ENCODE peak calls at places on chromosomes 12 and 14, in seven cellular contexts. One of them, this sample, is unnamed.

GRCh38 chr12:66397574-66397973 is 95.3 kb downstream of the HELB start:
- DNase-seq in H1: no peak
- DNase-seq in GM12878: no peak
- DNase-seq in GM12892: no peak
- DNase-seq in K562: no peak
- DNase-seq in SK-N-SH: no peak
- DNase-seq in HepG2: no peak
- DNase-seq in this sample: no peak

GRCh38 chr12:10140001-10140400 is 10.0 kb upstream of the CLEC7A start:
- DNase-seq in GM12878: peak; percentile 48
- DNase-seq in GM12892: no peak
- DNase-seq in H1: no peak
- DNase-seq in HepG2: peak; percentile 35
- DNase-seq in SK-N-SH: peak; percentile 10
- DNase-seq in K562: no peak
- DNase-seq in this sample: no peak

GRCh38 chr12:12704593-12705230 is 8.7 kb upstream of the GPR19 start:
- DNase-seq in GM12892: no peak
- DNase-seq in SK-N-SH: peak; percentile 78
- DNase-seq in HepG2: peak; percentile 92
- DNase-seq in K562: peak; percentile 69
- DNase-seq in H1: no peak
- DNase-seq in GM12878: no peak
- DNase-seq in this sample: no peak

GRCh38 chr12:95634622-95635621 is 83.6 kb upstream of the USP44 start:
- DNase-seq in SK-N-SH: no peak
- DNase-seq in K562: no peak
- DNase-seq in GM12878: no peak
- DNase-seq in HepG2: peak; percentile 82
- DNase-seq in GM12892: no peak
- DNase-seq in H1: no peak
- DNase-seq in this sample: no peak

GRCh38 chr14:65832431-65833253 is 420.1 kb downstream of the FUT8 start:
- DNase-seq in GM12892: no peak
- DNase-seq in K562: no peak
- DNase-seq in GM12878: no peak
- DNase-seq in HepG2: peak; percentile 5
- DNase-seq in H1: no peak
- DNase-seq in SK-N-SH: peak; percentile 32
- DNase-seq in this sample: no peak

GRCh38 chr14:104112609-104113571 is 25.5 kb upstream of the KIF26A start:
- DNase-seq in GM12892: no peak
- DNase-seq in K562: no peak
- DNase-seq in SK-N-SH: peak; percentile 29
- DNase-seq in GM12878: no peak
- DNase-seq in H1: peak; percentile 39
- DNase-seq in HepG2: no peak
- DNase-seq in this sample: no peak

GRCh38 chr14:70354204-70354603 is 5.3 kb downstream of the COX16 start:
- DNase-seq in K562: no peak
- DNase-seq in SK-N-SH: no peak
- DNase-seq in GM12892: no peak
- DNase-seq in H1: no peak
- DNase-seq in GM12878: no peak
- DNase-seq in HepG2: no peak
- DNase-seq in this sample: no peak

GRCh38 chr12:2372735-2373134 is 319.9 kb downstream of the CACNA1C start:
- DNase-seq in K562: no peak
- DNase-seq in HepG2: no peak
- DNase-seq in GM12878: no peak
- DNase-seq in SK-N-SH: no peak
- DNase-seq in GM12892: no peak
- DNase-seq in H1: no peak
- DNase-seq in this sample: no peak

GRCh38 chr14:39339003-39339402 is 93.2 kb downstream of the FBXO33 start:
- DNase-seq in GM12878: no peak
- DNase-seq in GM12892: no peak
- DNase-seq in K562: peak; percentile 5
- DNase-seq in HepG2: peak; percentile 50
- DNase-seq in SK-N-SH: no peak
- DNase-seq in H1: peak; percentile 50
- DNase-seq in this sample: no peak

GRCh38 chr12:29569392-29569791 is 71.9 kb upstream of the OVCH1 start:
- DNase-seq in HepG2: no peak
- DNase-seq in GM12892: no peak
- DNase-seq in K562: no peak
- DNase-seq in H1: no peak
- DNase-seq in SK-N-SH: no peak
- DNase-seq in GM12878: no peak
- DNase-seq in this sample: no peak
- TF ChIP-seq TAF1 in HepG2: no peak
- TF ChIP-seq TAF1 in GM12892: no peak
- TF ChIP-seq TAF1 in K562: no peak
- TF ChIP-seq TAF1 in H1: no peak
- TF ChIP-seq TAF1 in SK-N-SH: no peak
- TF ChIP-seq TAF1 in GM12878: no peak
- TF ChIP-seq TAF1 in this sample: no peak

GRCh38 chr12:14775652-14776020 is 27.6 kb downstream of the WBP11 start:
- DNase-seq in GM12892: no peak
- DNase-seq in K562: no peak
- DNase-seq in GM12878: no peak
- DNase-seq in SK-N-SH: no peak
- DNase-seq in H1: no peak
- DNase-seq in HepG2: no peak
- DNase-seq in this sample: no peak
- TF ChIP-seq POLR2AphosphoS5 in GM12892: no peak
- TF ChIP-seq POLR2AphosphoS5 in K562: no peak
- TF ChIP-seq POLR2AphosphoS5 in GM12878: no peak
- TF ChIP-seq POLR2AphosphoS5 in SK-N-SH: no peak
- TF ChIP-seq POLR2AphosphoS5 in H1: no peak
- TF ChIP-seq POLR2AphosphoS5 in HepG2: no peak
- TF ChIP-seq POLR2AphosphoS5 in this sample: no peak

DNA sequence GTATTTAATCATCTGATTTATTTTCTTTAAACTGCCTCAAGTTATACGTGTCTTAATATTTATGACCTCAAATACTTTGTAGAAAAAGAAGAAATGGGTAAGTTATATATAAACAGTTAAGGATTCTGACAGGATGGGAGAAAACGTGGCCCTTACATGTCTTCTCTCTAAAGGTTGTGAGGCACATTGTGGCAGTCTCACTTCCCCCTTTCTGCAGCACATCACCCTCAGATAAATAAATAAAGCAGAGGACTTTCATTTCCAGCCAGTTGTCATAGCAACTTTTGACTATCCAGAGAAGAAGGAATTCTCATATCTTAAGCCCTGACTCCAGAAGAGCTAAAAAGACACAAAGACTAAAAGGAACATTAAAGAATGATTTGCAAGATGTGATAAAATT is 28.8 kb upstream of the CEP83 start:
- DNase-seq in GM12878: peak; percentile 56
- DNase-seq in K562: no peak
- DNase-seq in SK-N-SH: no peak
- DNase-seq in H1: no peak
- DNase-seq in GM12892: peak; percentile 23
- DNase-seq in HepG2: no peak
- DNase-seq in this sample: peak; percentile 20
- TF ChIP-seq TAF1 in GM12878: no peak
- TF ChIP-seq TAF1 in K562: no peak
- TF ChIP-seq TAF1 in SK-N-SH: no peak
- TF ChIP-seq TAF1 in H1: no peak
- TF ChIP-seq TAF1 in GM12892: no peak
- TF ChIP-seq TAF1 in HepG2: no peak
- TF ChIP-seq TAF1 in this sample: no peak

GRCh38 chr14:90891326-90891725 is 75.1 kb upstream of the TTC7B start:
- DNase-seq in GM12878: no peak
- DNase-seq in GM12892: no peak
- DNase-seq in HepG2: no peak
- DNase-seq in K562: no peak
- DNase-seq in H1: no peak
- DNase-seq in SK-N-SH: no peak
- DNase-seq in this sample: no peak
- TF ChIP-seq POLR2AphosphoS5 in GM12878: no peak
- TF ChIP-seq POLR2AphosphoS5 in GM12892: no peak
- TF ChIP-seq POLR2AphosphoS5 in HepG2: no peak
- TF ChIP-seq POLR2AphosphoS5 in K562: no peak
- TF ChIP-seq POLR2AphosphoS5 in H1: no peak
- TF ChIP-seq POLR2AphosphoS5 in SK-N-SH: no peak
- TF ChIP-seq POLR2AphosphoS5 in this sample: no peak

DNA sequence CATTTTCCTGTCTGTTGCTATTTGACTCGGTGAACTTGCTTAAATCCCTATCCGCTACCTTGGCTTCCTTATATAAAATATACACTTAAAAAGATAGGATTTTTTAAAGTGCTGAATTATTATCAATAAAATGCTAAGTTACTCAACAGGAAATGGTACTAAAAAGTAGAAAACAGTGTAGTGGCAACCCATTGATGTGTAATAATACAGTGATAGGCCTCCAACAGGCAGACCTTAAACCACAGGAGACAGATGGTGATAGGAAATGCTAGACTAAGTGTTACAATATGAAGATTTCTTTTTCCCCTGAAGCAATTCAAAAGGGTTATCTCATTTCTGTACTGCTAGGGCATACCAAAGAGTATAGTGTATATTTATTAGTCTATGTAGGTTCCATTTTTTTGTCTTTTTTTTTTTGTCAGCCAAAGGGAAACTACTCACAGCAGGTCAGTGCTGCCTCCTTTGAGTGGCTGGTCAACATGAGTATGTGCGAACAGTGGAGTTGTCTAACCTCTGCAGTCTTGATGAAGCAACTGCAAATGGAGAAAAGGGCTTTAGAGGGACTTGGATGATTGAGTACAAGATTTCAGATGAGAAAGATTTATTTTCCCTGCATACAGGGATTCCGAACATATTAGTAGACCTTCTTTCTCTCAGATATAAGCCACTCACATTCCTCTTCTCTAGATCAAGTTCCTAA is 183.8 kb downstream of the ACSS3 start:
- DNase-seq in SK-N-SH: no peak
- DNase-seq in K562: no peak
- DNase-seq in GM12892: no peak
- DNase-seq in H1: no peak
- DNase-seq in HepG2: no peak
- DNase-seq in GM12878: no peak
- DNase-seq in this sample: no peak
- TF ChIP-seq TAF1 in SK-N-SH: no peak
- TF ChIP-seq TAF1 in K562: no peak
- TF ChIP-seq TAF1 in GM12892: no peak
- TF ChIP-seq TAF1 in H1: no peak
- TF ChIP-seq TAF1 in HepG2: no peak
- TF ChIP-seq TAF1 in GM12878: no peak
- TF ChIP-seq TAF1 in this sample: no peak

GRCh38 chr12:132558861-132559623 is 51.3 kb downstream of the LRCOL1 start:
- DNase-seq in H1: no peak
- DNase-seq in GM12892: no peak
- DNase-seq in GM12878: no peak
- DNase-seq in K562: no peak
- DNase-seq in SK-N-SH: no peak
- DNase-seq in HepG2: no peak
- DNase-seq in this sample: no peak

GRCh38 chr12:132557969-132558856 is 52.2 kb downstream of the LRCOL1 start:
- DNase-seq in GM12892: no peak
- DNase-seq in K562: no peak
- DNase-seq in HepG2: peak; percentile 30
- DNase-seq in H1: no peak
- DNase-seq in SK-N-SH: no peak
- DNase-seq in GM12878: no peak
- DNase-seq in this sample: no peak

GRCh38 chr12:132560831-132561783 is 49.3 kb downstream of the LRCOL1 start:
- DNase-seq in SK-N-SH: peak; percentile 96
- DNase-seq in GM12892: peak; percentile 85
- DNase-seq in HepG2: peak; percentile 62
- DNase-seq in GM12878: peak; percentile 12
- DNase-seq in H1: peak; percentile 96
- DNase-seq in K562: peak; percentile 84
- DNase-seq in this sample: peak; percentile 95

GRCh38 chr12:132560421-132560830 is 50.0 kb downstream of the LRCOL1 start:
- DNase-seq in K562: peak; percentile 84
- DNase-seq in H1: peak; percentile 72
- DNase-seq in GM12892: no peak
- DNase-seq in HepG2: no peak
- DNase-seq in GM12878: no peak
- DNase-seq in SK-N-SH: peak; percentile 82
- DNase-seq in this sample: peak; percentile 62

DNA sequence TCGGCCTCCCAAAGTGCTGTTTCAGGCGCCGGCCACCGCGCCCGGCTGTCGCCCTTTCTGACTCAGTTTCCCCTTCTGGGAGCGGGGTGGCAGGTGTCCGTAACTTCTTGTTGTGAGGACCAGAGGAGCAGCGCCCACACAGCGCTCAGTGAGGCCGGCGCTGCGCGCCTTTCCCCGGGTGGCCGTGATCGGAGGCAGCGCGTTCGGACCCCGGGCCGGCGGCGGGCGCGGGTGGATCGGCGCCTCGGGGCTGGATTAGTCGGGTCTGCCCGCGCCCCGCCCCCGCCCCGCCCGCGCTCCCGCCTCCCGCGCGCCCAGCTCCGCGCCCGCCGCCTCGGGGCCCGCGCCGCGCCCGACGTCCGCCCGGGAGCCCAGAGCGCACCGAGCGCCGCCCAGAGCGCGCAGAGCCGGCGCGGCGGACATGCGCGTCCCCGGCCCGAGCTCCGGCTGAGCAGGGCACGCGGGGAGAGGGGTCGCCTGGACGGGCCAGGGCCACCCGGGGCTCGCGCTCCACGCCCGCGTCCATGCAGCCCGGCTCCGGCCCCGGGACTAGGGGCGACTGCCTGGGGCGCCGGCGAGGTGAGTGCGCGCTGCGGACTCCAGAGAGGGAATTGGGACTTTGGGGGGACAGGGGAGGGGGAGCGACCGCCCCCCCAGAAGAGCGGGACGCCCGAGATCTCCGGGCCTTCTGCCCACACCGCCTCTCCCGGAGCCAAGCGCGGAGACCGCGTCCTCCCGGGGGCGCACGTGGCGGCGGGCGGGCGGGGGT is 50.5 kb downstream of the LRCOL1 start:
- DNase-seq in SK-N-SH: peak; percentile 98
- DNase-seq in K562: peak; percentile 94
- DNase-seq in H1: peak; percentile 77
- DNase-seq in HepG2: peak; percentile 6
- DNase-seq in GM12892: peak; percentile 63
- DNase-seq in GM12878: no peak
- DNase-seq in this sample: peak; percentile 79
- TF ChIP-seq POLR2AphosphoS5 in SK-N-SH: peak; percentile 22
- TF ChIP-seq POLR2AphosphoS5 in K562: peak; percentile 48
- TF ChIP-seq POLR2AphosphoS5 in H1: peak; percentile 65
- TF ChIP-seq POLR2AphosphoS5 in HepG2: no peak
- TF ChIP-seq POLR2AphosphoS5 in GM12892: no peak
- TF ChIP-seq POLR2AphosphoS5 in GM12878: no peak
- TF ChIP-seq POLR2AphosphoS5 in this sample: no peak

GRCh38 chr12:116759783-116760581 is 21.9 kb downstream of the RNFT2 start:
- DNase-seq in SK-N-SH: no peak
- DNase-seq in GM12892: no peak
- DNase-seq in H1: peak; percentile 85
- DNase-seq in HepG2: no peak
- DNase-seq in K562: peak; percentile 86
- DNase-seq in GM12878: no peak
- DNase-seq in this sample: no peak
- TF ChIP-seq TAF1 in SK-N-SH: no peak
- TF ChIP-seq TAF1 in GM12892: no peak
- TF ChIP-seq TAF1 in H1: peak; percentile 17
- TF ChIP-seq TAF1 in HepG2: no peak
- TF ChIP-seq TAF1 in K562: no peak
- TF ChIP-seq TAF1 in GM12878: no peak
- TF ChIP-seq TAF1 in this sample: no peak

This sample was measured in GM12891.